ENCODE peak calls at places on chromosome 11, in eight cellular contexts. T is H1, I is heart left ventricle, X is stomach, U is IMR-90, S is A549, R is uterus, F is adrenal gland. H is an unnamed sample.

GRCh38 chr11:77195071-77195705 is 67.1 kb downstream of the MYO7A start:
- DNase-seq in T (no peak), I (no peak), X (no peak), U (no peak), S (no peak), R (no peak), F (peak), H (no peak)

GRCh38 chr11:14183973-14184372 is 175.0 kb downstream of the RRAS2 start:
- DNase-seq in T (no peak), I (no peak), X (no peak), U (no peak), S (no peak), R (no peak), F (no peak), H (no peak)

GRCh38 chr11:45771194-45771941 is 33.6 kb upstream of the SLC35C1 start:
- DNase-seq in T (peak), I (peak), X (peak), U (peak), S (peak), R (peak), F (peak), H (no peak)

GRCh38 chr11:115672999-115673411 is 168.8 kb upstream of the CADM1 start:
- DNase-seq in T (no peak), I (peak), X (no peak), U (peak), S (no peak), R (peak), F (peak), H (no peak)

GRCh38 chr11:128299132-128299726 is 288.1 kb downstream of the ETS1 start:
- DNase-seq in T (no peak), I (no peak), X (no peak), U (peak), S (no peak), R (no peak), F (no peak), H (no peak)

GRCh38 chr11:75279273-75279672 is 38.7 kb downstream of the TPBGL start:
- DNase-seq in T (no peak), I (peak), X (no peak), U (peak), S (no peak), R (no peak), F (no peak), H (no peak)

GRCh38 chr11:78784321-78785061 is 209.8 kb upstream of the NARS2 start:
- DNase-seq in T (no peak), I (no peak), X (no peak), U (peak), S (no peak), R (no peak), F (no peak), H (no peak)

GRCh38 chr11:118175031-118175531 is 1.4 kb downstream of the SCN2B start:
- DNase-seq in T (no peak), I (no peak), X (no peak), U (peak), S (peak), R (no peak), F (no peak), H (no peak)

GRCh38 chr11:16782226-16782919 is 43.9 kb downstream of the C11orf58 start:
- DNase-seq in T (no peak), I (no peak), X (peak), U (no peak), S (no peak), R (no peak), F (no peak), H (no peak)

GRCh38 chr11:20367313-20367948 is 3.9 kb downstream of the HTATIP2 start:
- DNase-seq in T (no peak), I (no peak), X (peak), U (peak), S (peak), R (peak), F (peak), H (no peak)
- H3K4me3 ChIP-seq in T (no peak), I (no peak), X (no peak), U (peak), S (peak), R (no peak), F (no peak), H (no peak)

GRCh38 chr11:67404515-67405195 is 772 bp downstream of the TBC1D10C start:
- DNase-seq in T (no peak), I (no peak), X (no peak), U (no peak), S (no peak), R (no peak), F (no peak), H (no peak)
- TF ChIP-seq POLR2A in T (no peak), I (no peak), X (no peak), U (no peak), S (no peak), R (no peak), F (no peak), H (no peak)

DNA sequence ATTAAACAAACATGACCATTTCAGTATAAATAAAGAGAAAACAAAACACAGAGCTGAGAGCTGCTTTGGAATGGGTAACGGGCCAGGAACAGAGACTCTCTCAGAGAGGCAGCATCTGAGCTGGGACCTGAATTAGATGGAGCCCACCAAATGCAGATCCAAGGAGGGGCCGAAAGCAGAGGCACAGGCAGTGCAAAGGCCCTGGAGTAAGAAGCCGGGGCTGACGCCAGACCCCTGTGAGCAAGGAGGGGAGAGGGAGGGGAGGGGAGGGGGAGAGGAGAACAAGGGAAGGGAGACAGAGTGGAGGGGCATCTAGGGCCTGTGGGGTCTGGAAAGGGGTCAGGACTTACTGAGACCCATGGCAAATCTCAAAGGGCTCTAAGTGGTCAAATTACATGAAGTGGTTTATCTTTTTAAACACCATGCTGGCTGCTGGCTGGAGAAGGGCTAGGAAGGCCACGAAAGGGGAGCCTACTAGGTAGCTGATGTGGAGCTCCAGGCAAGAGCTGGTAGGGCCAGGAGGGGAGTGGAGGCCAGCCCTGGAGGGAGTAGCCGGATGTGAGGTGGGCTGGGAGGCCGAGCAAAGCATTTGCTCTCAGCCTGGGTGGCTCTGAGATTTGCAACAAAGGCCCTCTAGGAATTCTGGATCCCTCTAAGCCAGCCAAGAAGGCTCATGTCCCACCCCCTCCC is 3.2 kb downstream of the OSBPL5 start:
- DNase-seq in T (no peak), I (peak), X (no peak), U (no peak), S (no peak), R (no peak), F (peak), H (no peak)
- H3K4me3 ChIP-seq in T (no peak), I (peak), X (no peak), U (no peak), S (no peak), R (no peak), F (no peak), H (no peak)

DNA sequence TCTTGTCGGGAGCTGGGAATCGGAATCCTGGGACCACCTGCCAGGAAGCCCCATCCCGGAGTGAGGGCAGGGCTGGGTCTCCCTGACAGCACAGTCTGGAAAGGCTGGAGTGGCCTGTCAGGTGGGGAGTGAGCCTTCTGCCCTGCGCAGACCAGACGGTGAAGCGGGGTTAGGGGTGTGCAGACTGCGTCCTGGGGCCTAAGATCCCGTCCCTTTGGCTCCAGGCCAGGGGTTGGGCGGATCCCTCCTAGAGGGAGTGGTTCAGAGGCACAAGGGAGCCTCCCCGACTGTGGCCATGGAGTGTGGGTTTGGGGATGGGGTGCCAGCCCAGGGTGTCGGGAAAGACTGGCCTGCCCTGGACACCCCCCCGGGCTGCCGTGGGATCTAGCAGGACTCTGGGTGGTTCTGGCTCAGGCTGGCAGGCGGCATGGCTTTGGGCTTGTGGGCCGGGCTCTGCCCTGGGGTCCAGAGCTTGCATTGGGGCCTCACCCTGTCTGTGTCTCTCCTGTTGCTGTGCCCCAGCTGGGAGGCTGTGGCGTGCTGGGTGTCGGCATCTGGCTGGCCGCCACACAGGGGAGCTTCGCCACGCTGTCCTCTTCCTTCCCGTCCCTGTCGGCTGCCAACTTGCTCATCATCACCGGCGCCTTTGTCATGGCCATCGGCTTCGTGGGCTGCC is 19.5 kb downstream of the TSPAN4 start:
- DNase-seq in T (peak), I (no peak), X (peak), U (no peak), S (no peak), R (peak), F (no peak), H (no peak)
- TF ChIP-seq POLR2A in T (peak), I (no peak), X (no peak), U (no peak), S (no peak), R (no peak), F (no peak), H (no peak)

GRCh38 chr11:116828632-116829524 is 829 bp upstream of the APOC3 start:
- DNase-seq in T (no peak), I (no peak), X (no peak), U (no peak), S (no peak), R (no peak), F (no peak), H (no peak)

GRCh38 chr11:116832350-116833290 is 2.9 kb downstream of the APOC3 start:
- DNase-seq in T (no peak), I (no peak), X (peak), U (no peak), S (no peak), R (no peak), F (no peak), H (no peak)

GRCh38 chr11:116829525-116830183 is at the start of gene APOC3:
- DNase-seq in T (no peak), I (no peak), X (no peak), U (peak), S (no peak), R (no peak), F (no peak), H (no peak)

GRCh38 chr11:116831790-116832349 is 2.2 kb downstream of the APOC3 start:
- DNase-seq in T (no peak), I (no peak), X (no peak), U (no peak), S (no peak), R (no peak), F (no peak), H (no peak)

DNA sequence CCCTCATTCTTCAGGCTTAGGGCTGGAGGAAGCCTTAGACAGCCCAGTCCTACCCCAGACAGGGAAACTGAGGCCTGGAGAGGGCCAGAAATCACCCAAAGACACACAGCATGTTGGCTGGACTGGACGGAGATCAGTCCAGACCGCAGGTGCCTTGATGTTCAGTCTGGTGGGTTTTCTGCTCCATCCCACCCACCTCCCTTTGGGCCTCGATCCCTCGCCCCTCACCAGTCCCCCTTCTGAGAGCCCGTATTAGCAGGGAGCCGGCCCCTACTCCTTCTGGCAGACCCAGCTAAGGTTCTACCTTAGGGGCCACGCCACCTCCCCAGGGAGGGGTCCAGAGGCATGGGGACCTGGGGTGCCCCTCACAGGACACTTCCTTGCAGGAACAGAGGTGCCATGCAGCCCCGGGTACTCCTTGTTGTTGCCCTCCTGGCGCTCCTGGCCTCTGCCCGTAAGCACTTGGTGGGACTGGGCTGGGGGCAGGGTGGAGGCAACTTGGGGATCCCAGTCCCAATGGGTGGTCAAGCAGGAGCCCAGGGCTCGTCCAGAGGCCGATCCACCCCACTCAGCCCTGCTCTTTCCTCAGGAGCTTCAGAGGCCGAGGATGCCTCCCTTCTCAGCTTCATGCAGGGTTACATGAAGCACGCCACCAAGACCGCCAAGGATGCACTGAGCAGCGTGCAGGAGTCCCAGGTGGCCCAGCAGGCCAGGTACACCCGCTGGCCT is 641 bp downstream of the APOC3 start:
- DNase-seq in T (no peak), I (no peak), X (no peak), U (no peak), S (no peak), R (no peak), F (no peak), H (no peak)
- H3K4me3 ChIP-seq in T (no peak), I (no peak), X (no peak), U (no peak), S (no peak), R (no peak), F (no peak), H (no peak)

H was measured in esophagus squamous epithelium.